ENCODE peak calls at places on chromosome 4, in five cellular contexts. W, X, L, F and V are unnamed samples.
A peak's percentile ranks its signal among the peaks of the same experiment; 100 is the strongest.

GRCh38 chr4:7771541-7772507 is 167.8 kb downstream of the AFAP1 start:
- DNase-seq in W (no peak), X (no peak), L (no peak), F (no peak), V (no peak)

GRCh38 chr4:40576651-40577480 is 52.8 kb downstream of the RBM47 start:
- DNase-seq in W (peak; percentile 66), X (no peak), L (peak; percentile 66), F (peak; percentile 82), V (no peak)

GRCh38 chr4:152115794-152116193 is 355.0 kb upstream of the GATB start:
- DNase-seq in W (no peak), X (no peak), L (no peak), F (no peak), V (no peak)

GRCh38 chr4:46329118-46329976 is 60.6 kb downstream of the GABRA2 start:
- DNase-seq in W (no peak), X (peak; percentile 72), L (no peak), F (peak; percentile 30), V (no peak)

GRCh38 chr4:56874166-56874565 is 33.5 kb upstream of the REST start:
- DNase-seq in W (no peak), X (no peak), L (no peak), F (no peak), V (no peak)

GRCh38 chr4:1520145-1520661 is 114.0 kb upstream of the NKX1-1 start:
- DNase-seq in W (no peak), X (no peak), L (no peak), F (no peak), V (no peak)

GRCh38 chr4:168630445-168631187 is 133.8 kb downstream of the PALLD start:
- DNase-seq in W (no peak), X (no peak), L (peak; percentile 85), F (peak; percentile 95), V (no peak)

GRCh38 chr4:100168521-100168920 is 21.7 kb downstream of the DDIT4L start:
- DNase-seq in W (no peak), X (no peak), L (peak; percentile 22), F (no peak), V (no peak)

GRCh38 chr4:135316266-135316779 is 1114.7 kb upstream of the PABPC4L start:
- DNase-seq in W (no peak), X (no peak), L (no peak), F (no peak), V (no peak)

GRCh38 chr4:38223801-38224236 is 263.6 kb downstream of the PTTG2 start:
- DNase-seq in W (no peak), X (no peak), L (no peak), F (no peak), V (no peak)

GRCh38 chr4:61202638-61203495 is 2.7 kb downstream of the ADGRL3 start:
- DNase-seq in W (no peak), X (no peak), L (peak; percentile 30), F (peak; percentile 25), V (no peak)

GRCh38 chr4:73576366-73576765 is 43.9 kb downstream of the RASSF6 start:
- DNase-seq in W (no peak), X (no peak), L (peak; percentile 76), F (no peak), V (no peak)

GRCh38 chr4:53563824-53564223 is 27.5 kb downstream of the LNX1 start:
- DNase-seq in W (no peak), X (no peak), L (peak; percentile 57), F (peak; percentile 88), V (peak; percentile 83)

GRCh38 chr4:168580228-168580627 is 83.4 kb downstream of the PALLD start:
- DNase-seq in W (no peak), X (no peak), L (no peak), F (no peak), V (no peak)

GRCh38 chr4:8568068-8568668 is 12.0 kb upstream of the GPR78 start:
- DNase-seq in W (no peak), X (no peak), L (no peak), F (no peak), V (no peak)

GRCh38 chr4:173436866-173437265 is 38.0 kb upstream of the SCRG1 start:
- DNase-seq in W (no peak), X (no peak), L (no peak), F (peak; percentile 24), V (no peak)

GRCh38 chr4:70651864-70652506 is 14.3 kb downstream of the JCHAIN start:
- DNase-seq in W (peak; percentile 52), X (peak; percentile 77), L (peak; percentile 41), F (peak; percentile 52), V (no peak)
- H3K4me3 ChIP-seq in W (peak overlapping the region; percentile 24), X (no peak overlapping the region), L (no peak overlapping the region), F (no peak overlapping the region), V (no peak overlapping the region)

DNA sequence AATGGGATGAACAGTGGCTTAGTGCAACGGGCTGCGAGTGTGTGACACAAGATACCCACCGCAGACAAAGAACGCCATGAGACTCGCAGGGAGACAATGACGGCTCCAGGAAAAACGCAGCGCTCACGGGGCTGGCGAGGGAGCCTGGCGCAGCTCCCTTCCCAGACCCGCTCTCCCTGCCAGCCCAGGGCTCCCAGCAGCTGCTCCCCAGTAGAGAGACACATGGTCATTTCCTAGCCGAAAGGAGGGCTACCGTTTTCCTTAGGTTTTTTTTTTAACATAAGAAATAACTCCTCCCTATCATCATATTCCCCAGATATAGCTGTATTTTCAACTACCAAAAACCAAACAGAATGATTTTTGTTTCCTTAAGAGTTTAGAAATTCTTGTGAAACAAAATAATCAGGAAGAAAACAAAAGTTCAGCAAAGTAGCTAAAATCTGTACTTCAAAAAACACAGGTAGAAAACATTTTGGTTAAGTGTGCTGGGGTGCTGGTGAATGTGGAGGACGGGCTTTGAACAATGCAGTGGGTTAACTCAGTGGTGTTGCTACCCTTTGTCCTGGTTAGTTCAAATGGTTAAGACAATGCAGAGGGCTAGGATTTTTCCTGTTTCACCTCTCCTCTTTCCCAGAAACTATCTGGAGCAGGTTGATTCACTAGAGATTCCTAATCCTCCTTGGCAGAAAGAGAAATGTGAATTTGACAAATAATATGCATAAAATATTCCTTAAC is 149.2 kb downstream of the MAML3 start:
- DNase-seq in W (no peak), X (no peak), L (peak; percentile 76), F (peak; percentile 61), V (no peak)
- H3K4me3 ChIP-seq in W (no peak overlapping the region), X (no peak overlapping the region), L (peak overlapping the region; percentile 24), F (peak overlapping the region; percentile 38), V (peak overlapping the region; percentile 46)

GRCh38 chr4:6199344-6199921 is 916 bp downstream of the JAKMIP1 start:
- DNase-seq in W (no peak), X (no peak), L (peak; percentile 25), F (peak; percentile 20), V (no peak)
- H3K4me3 ChIP-seq in W (no peak overlapping the region), X (no peak overlapping the region), L (no peak overlapping the region), F (no peak overlapping the region), V (no peak overlapping the region)

GRCh38 chr4:3304831-3305609 is 12.2 kb downstream of the RGS12 start:
- DNase-seq in W (no peak), X (no peak), L (peak; percentile 63), F (peak; percentile 36), V (no peak)
- H3K4me3 ChIP-seq in W (no peak overlapping the region), X (no peak overlapping the region), L (no peak overlapping the region), F (no peak overlapping the region), V (no peak overlapping the region)

DNA sequence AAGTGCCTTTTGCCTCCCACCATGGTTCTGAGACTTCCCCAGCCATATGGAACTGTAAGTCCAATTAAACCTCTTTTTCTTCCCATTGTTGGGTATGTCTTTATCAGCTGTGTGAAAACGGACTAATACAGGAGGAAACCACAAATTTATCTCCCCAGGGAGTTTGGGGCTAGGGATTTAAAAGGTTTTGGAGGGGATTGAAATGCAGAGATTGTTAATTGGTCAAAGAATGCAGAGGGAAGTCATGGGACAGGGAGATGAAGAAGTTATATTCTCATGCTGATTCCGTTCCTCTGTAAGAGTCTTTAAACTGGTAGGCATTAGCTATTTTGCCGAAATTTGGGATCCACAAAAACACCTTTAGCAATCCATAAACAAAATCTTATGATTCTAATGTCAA is 57.9 kb downstream of the TKTL2 start:
- DNase-seq in W (no peak), X (no peak), L (no peak), F (no peak), V (no peak)
- H3K4me3 ChIP-seq in W (no peak overlapping the region), X (no peak overlapping the region), L (no peak overlapping the region), F (no peak overlapping the region), V (no peak overlapping the region)

DNA sequence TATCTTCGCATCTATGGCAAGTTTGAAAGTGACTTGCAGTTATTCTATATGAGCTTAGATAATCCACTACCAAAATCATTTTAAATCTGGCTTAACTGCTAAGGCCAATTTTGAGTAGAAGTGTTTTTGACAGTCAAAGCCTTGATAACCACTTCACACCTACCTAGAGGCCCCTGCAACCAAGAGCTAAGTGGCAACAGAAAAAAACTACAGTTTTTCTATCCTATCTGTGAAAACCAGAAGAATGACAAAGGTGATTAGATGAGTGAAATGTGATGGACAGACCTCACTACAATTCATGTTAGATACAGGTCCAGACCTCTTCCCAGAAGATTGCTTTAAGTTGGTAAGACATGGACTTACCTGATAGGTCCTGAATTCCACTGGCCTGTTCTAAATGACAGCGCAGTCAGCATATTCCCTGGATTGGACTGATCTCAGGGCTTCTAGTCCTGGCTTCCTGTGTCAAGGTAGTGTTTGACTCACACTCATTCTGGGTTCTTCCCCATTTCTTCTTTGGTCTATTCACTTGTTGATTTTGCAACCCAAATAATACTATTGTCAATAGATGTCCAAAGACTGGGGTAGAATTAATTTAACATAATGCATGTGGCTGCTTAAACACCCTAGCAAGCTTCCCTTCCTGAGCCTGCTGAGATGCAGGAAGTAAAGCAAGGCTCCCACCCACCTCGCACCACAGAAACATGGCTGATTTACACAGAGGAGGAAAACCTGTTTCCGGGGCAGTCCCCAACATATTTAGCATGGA is 65.1 kb downstream of the PPP3CA start:
- DNase-seq in W (no peak), X (no peak), L (no peak), F (no peak), V (no peak)
- H3K4me3 ChIP-seq in W (no peak overlapping the region), X (no peak overlapping the region), L (no peak overlapping the region), F (no peak overlapping the region), V (no peak overlapping the region)

GRCh38 chr4:119142837-119143236 is 7.2 kb downstream of the MYOZ2 start:
- DNase-seq in W (no peak), X (no peak), L (no peak), F (no peak), V (no peak)

GRCh38 chr4:119139822-119140252 is 4.2 kb downstream of the MYOZ2 start:
- DNase-seq in W (no peak), X (no peak), L (no peak), F (no peak), V (no peak)

GRCh38 chr4:119138046-119138445 is 2.4 kb downstream of the MYOZ2 start:
- DNase-seq in W (no peak), X (no peak), L (peak; percentile 48), F (no peak), V (no peak)

GRCh38 chr4:119136541-119136940 is 909 bp downstream of the MYOZ2 start:
- DNase-seq in W (no peak), X (no peak), L (peak; percentile 65), F (no peak), V (no peak)

DNA sequence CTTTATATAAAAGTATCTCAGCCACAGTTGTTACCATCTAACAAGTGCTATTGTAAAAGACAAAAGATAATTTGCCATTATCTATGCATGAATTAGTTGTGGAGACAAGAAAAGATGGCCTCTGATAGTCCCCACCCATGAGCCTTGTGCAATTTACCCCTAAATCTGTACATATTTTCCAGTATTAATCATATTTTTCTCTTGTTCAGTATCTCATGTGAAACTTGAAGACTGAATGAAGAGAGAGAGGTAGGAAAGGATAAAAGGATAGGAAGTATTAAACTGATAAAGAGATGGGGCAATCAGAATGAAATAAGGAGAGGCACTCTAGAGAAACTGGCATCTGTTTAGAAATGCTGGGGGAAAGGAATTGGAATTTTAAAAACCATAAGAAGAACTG is 3.7 kb downstream of the MYOZ2 start:
- DNase-seq in W (no peak), X (no peak), L (peak; percentile 55), F (no peak), V (no peak)
- H3K4me3 ChIP-seq in W (no peak overlapping the region), X (no peak overlapping the region), L (no peak overlapping the region), F (no peak overlapping the region), V (no peak overlapping the region)

GRCh38 chr4:185811509-185812364 is at the start of gene SORBS2:
- DNase-seq in W (no peak), X (peak; percentile 58), L (peak; percentile 6), F (peak; percentile 72), V (no peak)
- H3K4me3 ChIP-seq in W (no peak within 1 kb of the TSS), X (peak within 1 kb of the TSS; percentile 48), L (no peak within 1 kb of the TSS), F (peak within 1 kb of the TSS; percentile 34), V (no peak within 1 kb of the TSS)